ENCODE peak calls at places on chromosome 1, in eight cellular contexts. One of them, this sample, is unnamed.

GRCh38 chr1:230760360-230760827 is 13.2 kb downstream of the CAPN9 start:
- DNase-seq in AG04450: no peak
- DNase-seq in heart left ventricle: no peak
- DNase-seq in activated T-cell treated with anti-CD3 and anti-CD28 coated beads for 1 hour: no peak
- DNase-seq in fibroblast of mammary gland: no peak
- DNase-seq in Kasumi-1: no peak
- DNase-seq in left cardiac atrium: no peak
- DNase-seq in KG1: no peak
- DNase-seq in this sample: peak; percentile 68

GRCh38 chr1:51484591-51484990 is 34.5 kb downstream of the EPS15 start:
- DNase-seq in heart left ventricle: no peak
- DNase-seq in AG04450: no peak
- DNase-seq in KG1: no peak
- DNase-seq in left cardiac atrium: no peak
- DNase-seq in activated T-cell treated with anti-CD3 and anti-CD28 coated beads for 1 hour: no peak
- DNase-seq in Kasumi-1: no peak
- DNase-seq in fibroblast of mammary gland: no peak
- DNase-seq in this sample: no peak

GRCh38 chr1:155077346-155077745 is 1.3 kb upstream of the EFNA3 start:
- DNase-seq in left cardiac atrium: no peak
- DNase-seq in AG04450: no peak
- DNase-seq in heart left ventricle: no peak
- DNase-seq in fibroblast of mammary gland: no peak
- DNase-seq in activated T-cell treated with anti-CD3 and anti-CD28 coated beads for 1 hour: no peak
- DNase-seq in Kasumi-1: no peak
- DNase-seq in KG1: no peak
- DNase-seq in this sample: no peak

GRCh38 chr1:3731951-3732746 is 20.1 kb upstream of the CCDC27 start:
- DNase-seq in heart left ventricle: no peak
- DNase-seq in KG1: no peak
- DNase-seq in activated T-cell treated with anti-CD3 and anti-CD28 coated beads for 1 hour: no peak
- DNase-seq in left cardiac atrium: no peak
- DNase-seq in fibroblast of mammary gland: no peak
- DNase-seq in AG04450: no peak
- DNase-seq in Kasumi-1: no peak
- DNase-seq in this sample: peak; percentile 75

GRCh38 chr1:28877132-28877781 is 37.1 kb upstream of the EPB41 start:
- DNase-seq in left cardiac atrium: peak; percentile 72
- DNase-seq in heart left ventricle: peak; percentile 60
- DNase-seq in activated T-cell treated with anti-CD3 and anti-CD28 coated beads for 1 hour: peak; percentile 68
- DNase-seq in KG1: peak; percentile 65
- DNase-seq in fibroblast of mammary gland: peak; percentile 70
- DNase-seq in Kasumi-1: peak; percentile 82
- DNase-seq in AG04450: peak; percentile 23
- DNase-seq in this sample: peak; percentile 78

GRCh38 chr1:40708750-40709099 is 17.2 kb downstream of the NFYC start:
- DNase-seq in heart left ventricle: no peak
- DNase-seq in AG04450: peak; percentile 70
- DNase-seq in activated T-cell treated with anti-CD3 and anti-CD28 coated beads for 1 hour: no peak
- DNase-seq in Kasumi-1: peak; percentile 90
- DNase-seq in KG1: no peak
- DNase-seq in left cardiac atrium: no peak
- DNase-seq in fibroblast of mammary gland: peak; percentile 90
- DNase-seq in this sample: peak; percentile 80

GRCh38 chr1:30768169-30768829 is 10.7 kb upstream of the LAPTM5 start:
- DNase-seq in left cardiac atrium: no peak
- DNase-seq in Kasumi-1: no peak
- DNase-seq in KG1: no peak
- DNase-seq in heart left ventricle: no peak
- DNase-seq in AG04450: no peak
- DNase-seq in fibroblast of mammary gland: no peak
- DNase-seq in activated T-cell treated with anti-CD3 and anti-CD28 coated beads for 1 hour: no peak
- DNase-seq in this sample: no peak

GRCh38 chr1:31072304-31072746 is 6.8 kb upstream of the PUM1 start:
- DNase-seq in KG1: no peak
- DNase-seq in activated T-cell treated with anti-CD3 and anti-CD28 coated beads for 1 hour: no peak
- DNase-seq in AG04450: no peak
- DNase-seq in heart left ventricle: no peak
- DNase-seq in left cardiac atrium: no peak
- DNase-seq in fibroblast of mammary gland: no peak
- DNase-seq in Kasumi-1: no peak
- DNase-seq in this sample: no peak

GRCh38 chr1:237007147-237007881 is 3.1 kb upstream of the MT1HL1 start:
- DNase-seq in AG04450: no peak
- DNase-seq in left cardiac atrium: peak; percentile 41
- DNase-seq in fibroblast of mammary gland: no peak
- DNase-seq in heart left ventricle: no peak
- DNase-seq in activated T-cell treated with anti-CD3 and anti-CD28 coated beads for 1 hour: no peak
- DNase-seq in Kasumi-1: no peak
- DNase-seq in KG1: no peak
- DNase-seq in this sample: no peak

GRCh38 chr1:228361314-228362140 is 45.1 kb downstream of the TRIM11 start:
- DNase-seq in heart left ventricle: no peak
- DNase-seq in left cardiac atrium: peak; percentile 28
- DNase-seq in KG1: no peak
- DNase-seq in AG04450: no peak
- DNase-seq in fibroblast of mammary gland: no peak
- DNase-seq in Kasumi-1: no peak
- DNase-seq in activated T-cell treated with anti-CD3 and anti-CD28 coated beads for 1 hour: no peak
- DNase-seq in this sample: no peak

GRCh38 chr1:23613191-23614126 is 54.2 kb upstream of the ID3 start:
- DNase-seq in left cardiac atrium: no peak
- DNase-seq in heart left ventricle: no peak
- DNase-seq in activated T-cell treated with anti-CD3 and anti-CD28 coated beads for 1 hour: no peak
- DNase-seq in Kasumi-1: no peak
- DNase-seq in AG04450: no peak
- DNase-seq in KG1: no peak
- DNase-seq in fibroblast of mammary gland: no peak
- DNase-seq in this sample: no peak

GRCh38 chr1:109425902-109426277 is 358 bp downstream of the PSMA5 start:
- DNase-seq in fibroblast of mammary gland: peak; percentile 56
- DNase-seq in AG04450: no peak
- DNase-seq in left cardiac atrium: peak; percentile 62
- DNase-seq in Kasumi-1: no peak
- DNase-seq in KG1: peak; percentile 63
- DNase-seq in activated T-cell treated with anti-CD3 and anti-CD28 coated beads for 1 hour: peak; percentile 42
- DNase-seq in heart left ventricle: no peak
- DNase-seq in this sample: no peak

GRCh38 chr1:92485374-92486250 is 1.1 kb downstream of the GFI1 start:
- DNase-seq in AG04450: no peak
- DNase-seq in heart left ventricle: peak; percentile 29
- DNase-seq in fibroblast of mammary gland: no peak
- DNase-seq in KG1: peak; percentile 48
- DNase-seq in left cardiac atrium: peak; percentile 48
- DNase-seq in activated T-cell treated with anti-CD3 and anti-CD28 coated beads for 1 hour: peak; percentile 74
- DNase-seq in Kasumi-1: peak; percentile 88
- DNase-seq in this sample: peak; percentile 82

GRCh38 chr1:9010781-9011323 is 15.4 kb downstream of the SLC2A7 start:
- DNase-seq in left cardiac atrium: no peak
- DNase-seq in AG04450: no peak
- DNase-seq in heart left ventricle: peak; percentile 35
- DNase-seq in KG1: no peak
- DNase-seq in activated T-cell treated with anti-CD3 and anti-CD28 coated beads for 1 hour: no peak
- DNase-seq in Kasumi-1: no peak
- DNase-seq in fibroblast of mammary gland: no peak
- DNase-seq in this sample: peak; percentile 43

This sample was measured in H7.